ENCODE peak calls at places on chromosomes 5 and 9, in five cellular contexts. B, R, S, T and D are unnamed samples.

GRCh38 chr5:110255194-110255593 is 471.3 kb downstream of the TMEM232 start:
- DNase-seq in B (no peak), R (no peak), S (no peak), T (no peak), D (no peak)

GRCh38 chr9:38272710-38273109 is 119.8 kb upstream of the ALDH1B1 start:
- DNase-seq in B (no peak), R (no peak), S (no peak), T (no peak), D (no peak)

GRCh38 chr5:81748556-81748955 is 2.3 kb downstream of the SSBP2 start:
- DNase-seq in B (no peak), R (peak; percentile 41), S (no peak), T (no peak), D (no peak)

GRCh38 chr9:128494743-128495124 is 9.8 kb upstream of the GLE1 start:
- DNase-seq in B (no peak), R (no peak), S (no peak), T (no peak), D (no peak)

GRCh38 chr5:77546-77945 is 14.4 kb upstream of the PLEKHG4B start:
- DNase-seq in B (no peak), R (no peak), S (no peak), T (no peak), D (peak; percentile 53)

GRCh38 chr9:76662476-76663281 is 101.6 kb upstream of the PCA3 start:
- DNase-seq in B (no peak), R (no peak), S (no peak), T (peak; percentile 30), D (peak; percentile 49)

GRCh38 chr9:111621895-111622480 is 9.1 kb upstream of the DNAJC25 start:
- DNase-seq in B (no peak), R (peak; percentile 53), S (peak; percentile 14), T (no peak), D (peak; percentile 10)

GRCh38 chr9:136010176-136010575 is 49.0 kb upstream of the UBAC1 start:
- DNase-seq in B (no peak), R (no peak), S (no peak), T (no peak), D (no peak)

GRCh38 chr9:133733421-133734250 is 4.5 kb downstream of the SARDH start:
- DNase-seq in B (peak; percentile 37), R (peak; percentile 32), S (no peak), T (no peak), D (no peak)

GRCh38 chr5:135867599-135867998 is 28.0 kb downstream of the IL9 start:
- DNase-seq in B (no peak), R (no peak), S (no peak), T (no peak), D (no peak)

GRCh38 chr9:91119147-91119546 is 242.6 kb downstream of the AUH start:
- DNase-seq in B (no peak), R (peak; percentile 10), S (no peak), T (no peak), D (no peak)

GRCh38 chr5:175477440-175477839 is 920 bp upstream of the SFXN1 start:
- DNase-seq in B (no peak), R (no peak), S (no peak), T (no peak), D (no peak)

GRCh38 chr5:181120311-181120710 is 10.7 kb downstream of the OR2V1 start:
- DNase-seq in B (no peak), R (no peak), S (no peak), T (no peak), D (no peak)

GRCh38 chr5:86546582-86546981 is 71.2 kb upstream of the COX7C start:
- DNase-seq in B (no peak), R (no peak), S (peak; percentile 15), T (no peak), D (no peak)

GRCh38 chr5:177312649-177313181 is 1.0 kb upstream of the MXD3 start:
- DNase-seq in B (peak; percentile 79), R (peak; percentile 50), S (peak; percentile 87), T (no peak), D (peak; percentile 54)

GRCh38 chr9:20271723-20272122 is 350.6 kb downstream of the MLLT3 start:
- DNase-seq in B (no peak), R (no peak), S (no peak), T (no peak), D (no peak)